ENCODE peak calls at places on chromosome 22, in seven cellular contexts. G is adipocyte, S is PC-3, H is PC-9, Y is OCI-LY7, D is uterus, Z is DND-41. A is an unnamed sample. For H3K9me3, the result is how much of the 10 kb centered on the place peaks cover.

GRCh38 chr22:27568265-27568664 is 233.3 kb downstream of the MN1 start:
- DNase-seq in G (no peak), Y (no peak), D (no peak), H (no peak), S (no peak), Z (no peak), A (no peak)

GRCh38 chr22:23278883-23279675 is 98.8 kb downstream of the BCR start:
- DNase-seq in Y (no peak), H (peak), Z (no peak), G (no peak), D (peak), S (peak), A (peak)

GRCh38 chr22:35630387-35630793 is 13.3 kb upstream of the MB start:
- DNase-seq in Y (peak), S (peak), G (peak), H (peak), D (peak), Z (no peak), A (peak)

GRCh38 chr22:30205281-30206115 is 41.1 kb downstream of the LIF start:
- DNase-seq in Y (no peak), G (peak), S (peak), H (no peak), D (peak), Z (no peak), A (peak)

GRCh38 chr22:36356708-36357694 is 30.8 kb downstream of the MYH9 start:
- DNase-seq in D (no peak), H (no peak), S (peak), Z (no peak), G (no peak), Y (no peak), A (no peak)

GRCh38 chr22:36755316-36755715 is 20.6 kb downstream of the IFT27 start:
- DNase-seq in G (no peak), Y (no peak), H (no peak), D (no peak), Z (no peak), S (no peak), A (no peak)

GRCh38 chr22:29689872-29690213 is 30.0 kb upstream of the CABP7 start:
- DNase-seq in Y (peak), H (peak), Z (peak), S (peak), G (peak), D (peak), A (no peak)

GRCh38 chr22:20965104-20965887 is 1.8 kb upstream of the AIFM3 start:
- DNase-seq in H (no peak), S (no peak), Y (no peak), D (no peak), G (peak), Z (no peak), A (no peak)

GRCh38 chr22:31882971-31883370 is 61.4 kb upstream of the YWHAH start:
- DNase-seq in G (no peak), H (no peak), S (no peak), D (no peak), Y (no peak), Z (no peak), A (no peak)

GRCh38 chr22:31876156-31877035 is 67.9 kb upstream of the YWHAH start:
- DNase-seq in Y (no peak), G (peak), Z (no peak), D (no peak), S (no peak), H (no peak), A (no peak)

GRCh38 chr22:31881198-31881597 is 63.1 kb upstream of the YWHAH start:
- DNase-seq in H (no peak), Y (no peak), S (no peak), D (no peak), G (no peak), Z (no peak), A (no peak)

GRCh38 chr22:31881867-31882266 is 62.5 kb upstream of the YWHAH start:
- DNase-seq in H (no peak), Z (no peak), S (no peak), G (no peak), Y (no peak), D (no peak), A (no peak)

GRCh38 chr22:31879585-31879984 is 64.8 kb upstream of the YWHAH start:
- DNase-seq in Y (no peak), D (no peak), S (no peak), G (no peak), Z (no peak), H (no peak), A (no peak)
- H3K4me3 ChIP-seq in Y (no peak), D (no peak), S (no peak), G (no peak), Z (no peak), H (no peak), A (no peak)

DNA sequence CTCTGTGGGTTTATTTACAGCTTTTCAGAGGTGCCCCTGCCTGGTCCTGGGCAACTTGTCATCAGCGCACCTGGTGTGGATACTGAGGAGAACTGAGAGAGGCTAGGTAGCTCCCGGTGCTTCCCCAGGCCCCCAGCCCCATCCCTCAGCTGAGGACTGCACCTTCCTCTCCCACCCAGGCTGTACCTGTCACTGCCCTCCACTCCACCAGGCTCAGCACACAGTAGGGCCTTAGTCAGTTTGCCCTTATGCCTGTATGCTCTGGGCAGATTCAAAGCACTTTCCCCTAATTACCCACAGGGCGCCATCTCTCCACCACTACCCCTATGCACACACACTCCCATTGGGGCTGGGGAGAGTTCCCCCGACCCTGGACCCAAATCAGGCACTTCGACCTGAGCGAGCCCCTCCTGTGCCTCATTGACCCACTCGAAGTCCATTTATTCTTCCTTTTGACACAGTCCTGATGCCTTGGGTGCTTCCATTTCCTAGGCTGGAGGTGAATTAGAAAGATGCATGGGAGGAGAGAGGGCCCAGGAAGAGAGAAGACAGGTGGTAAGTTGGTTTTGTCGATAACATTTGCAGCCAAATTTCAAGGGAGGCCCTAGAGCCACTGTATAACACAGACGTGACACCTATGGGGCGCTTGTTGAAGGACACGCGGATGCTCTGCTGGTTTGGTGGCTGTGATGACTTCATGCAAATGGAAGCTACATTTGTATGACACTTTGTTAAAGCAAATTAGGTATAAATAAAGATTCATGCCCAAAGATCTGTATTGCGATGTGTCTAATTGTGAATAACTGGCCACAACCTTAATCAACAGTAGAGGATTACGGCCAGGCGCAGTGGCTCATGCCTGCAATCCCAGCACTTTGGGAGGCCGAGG is 13.8 kb upstream of the PICK1 start:
- DNase-seq in Y (peak), G (no peak), H (peak), D (no peak), S (no peak), Z (no peak), A (no peak)
- H3K9me3 ChIP-seq in Y (under half), G (under half), H (under half), D (under half), S (under half), Z (under half), A (under half)

GRCh38 chr22:46007003-46007847 is 30.3 kb upstream of the WNT7B start:
- DNase-seq in Z (no peak), Y (no peak), S (peak), G (peak), H (peak), D (peak), A (peak)
- H3K4me3 ChIP-seq in Z (no peak), Y (no peak), S (peak), G (peak), H (peak), D (no peak), A (peak)

GRCh38 chr22:47739616-47740015 is 977.2 kb downstream of the TBC1D22A start:
- DNase-seq in Z (no peak), D (no peak), G (no peak), H (no peak), Y (no peak), S (no peak), A (no peak)

GRCh38 chr22:47734511-47734910 is 972.1 kb downstream of the TBC1D22A start:
- DNase-seq in Y (no peak), G (no peak), H (no peak), D (no peak), Z (no peak), S (no peak), A (no peak)

GRCh38 chr22:47739216-47739615 is 976.8 kb downstream of the TBC1D22A start:
- DNase-seq in H (no peak), S (no peak), D (no peak), Y (no peak), Z (no peak), G (no peak), A (no peak)

GRCh38 chr22:47738472-47739013 is 976.1 kb downstream of the TBC1D22A start:
- DNase-seq in G (no peak), D (no peak), Z (no peak), H (no peak), Y (no peak), S (no peak), A (no peak)

DNA sequence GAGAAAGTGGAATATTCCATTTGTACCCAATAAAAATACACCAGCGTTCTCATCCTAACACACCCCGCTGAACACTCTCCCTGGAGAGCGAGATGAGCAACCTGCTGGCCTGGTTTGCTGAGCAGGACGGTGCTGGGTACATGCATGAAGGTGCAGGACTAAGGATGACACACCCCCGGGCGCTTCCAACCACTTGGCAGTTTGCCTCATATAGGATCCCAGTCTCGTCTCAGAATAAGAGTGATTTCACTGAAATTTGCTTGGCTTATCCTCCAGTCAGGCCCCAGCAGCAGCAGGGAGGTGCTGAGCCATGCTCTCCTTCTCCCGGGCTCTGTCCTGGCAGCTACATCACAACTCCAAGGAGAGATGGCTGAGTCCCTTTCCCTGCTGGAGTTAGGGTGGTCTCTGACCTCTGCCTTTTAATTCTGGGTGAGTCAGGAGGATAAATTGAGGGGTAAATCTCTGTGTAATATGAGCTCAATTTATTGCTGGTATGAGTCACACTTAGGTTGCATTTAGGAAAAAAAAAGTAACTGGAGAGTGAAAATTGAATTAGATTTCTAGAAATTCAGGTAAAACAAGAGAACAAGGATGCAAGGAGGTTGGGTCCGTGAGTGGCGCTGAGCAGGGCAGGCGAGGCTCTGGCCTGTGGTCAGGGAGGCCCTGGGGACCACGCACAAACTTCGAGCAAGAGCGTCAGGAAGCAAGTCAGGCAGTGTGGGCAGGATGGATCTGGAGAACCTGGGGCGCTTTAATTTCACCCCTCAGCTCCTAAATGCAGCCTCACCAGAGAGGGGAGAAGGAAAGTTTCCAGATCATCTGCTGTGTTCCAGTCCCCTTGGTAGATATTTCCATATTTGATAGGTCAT is 974.0 kb downstream of the TBC1D22A start:
- DNase-seq in Y (no peak), D (no peak), G (no peak), Z (no peak), H (peak), S (peak), A (peak)
- H3K9me3 ChIP-seq in Y (under half), D (under half), G (under half), Z (under half), H (under half), S (under half), A (under half)

GRCh38 chr22:17281026-17281809 is 62.0 kb upstream of the ADA2 start:
- DNase-seq in G (no peak), Z (peak), D (no peak), H (no peak), Y (no peak), S (no peak), A (no peak)
- H3K4me3 ChIP-seq in G (no peak), Z (no peak), D (no peak), H (no peak), Y (no peak), S (no peak), A (no peak)

GRCh38 chr22:49630448-49630946 is 197.2 kb downstream of the BRD1 start:
- DNase-seq in Y (no peak), D (no peak), S (no peak), Z (no peak), G (no peak), H (no peak), A (no peak)

GRCh38 chr22:49629586-49630447 is 197.9 kb downstream of the BRD1 start:
- DNase-seq in Y (no peak), S (no peak), Z (no peak), D (no peak), H (no peak), G (no peak), A (peak)

GRCh38 chr22:49634006-49634772 is 193.5 kb downstream of the BRD1 start:
- DNase-seq in Y (no peak), G (no peak), Z (no peak), D (no peak), H (no peak), S (no peak), A (no peak)

GRCh38 chr22:49633010-49633324 is 194.7 kb downstream of the BRD1 start:
- DNase-seq in D (no peak), S (no peak), Z (no peak), G (no peak), Y (no peak), H (no peak), A (no peak)

GRCh38 chr22:49632199-49633009 is 195.3 kb downstream of the BRD1 start:
- DNase-seq in Y (no peak), S (peak), D (no peak), H (peak), G (peak), Z (no peak), A (peak)
- H3K9me3 ChIP-seq in Y (under half), S (under half), D (under half), H (under half), G (under half), Z (under half), A (under half)

DNA sequence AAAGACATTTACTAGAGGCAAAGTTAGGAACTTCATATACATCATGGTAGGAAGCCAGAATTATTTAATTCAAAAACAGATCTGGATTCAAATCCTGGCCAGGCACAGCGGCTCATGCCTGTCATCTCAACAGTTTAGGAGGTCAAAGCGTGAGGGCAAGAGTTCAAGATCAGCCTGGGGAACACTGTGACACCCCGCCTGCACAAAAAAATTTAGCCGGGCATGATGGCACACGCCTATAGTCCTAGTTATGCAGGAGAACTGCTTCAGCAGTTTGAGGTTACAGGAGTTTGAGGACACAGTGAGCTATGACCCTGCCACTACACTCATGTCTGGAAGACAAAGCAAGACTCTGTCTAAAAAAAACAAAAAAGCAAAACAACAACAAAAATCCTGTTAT is 8.9 kb downstream of the MRTFA start:
- DNase-seq in Y (no peak), S (no peak), D (no peak), Z (no peak), G (no peak), H (no peak), A (no peak)
- H3K4me3 ChIP-seq in Y (no peak), S (no peak), D (no peak), Z (no peak), G (no peak), H (no peak), A (no peak)

GRCh38 chr22:47219789-47220188 is 457.3 kb downstream of the TBC1D22A start:
- DNase-seq in H (no peak), Y (no peak), G (no peak), S (no peak), D (no peak), Z (no peak), A (no peak)
- H3K9me3 ChIP-seq in H (under half), Y (under half), G (under half), S (under half), D (under half), Z (under half), A (under half)

GRCh38 chr22:46442217-46442853 is 95.1 kb downstream of the CELSR1 start:
- DNase-seq in D (no peak), Z (no peak), Y (no peak), H (no peak), G (no peak), S (no peak), A (no peak)
- H3K4me3 ChIP-seq in D (no peak), Z (no peak), Y (no peak), H (no peak), G (no peak), S (no peak), A (no peak)

GRCh38 chr22:16828876-16829275 is 3.7 kb upstream of the XKR3 start:
- DNase-seq in Z (no peak), D (no peak), G (no peak), S (no peak), H (no peak), Y (no peak), A (no peak)

GRCh38 chr22:16819249-16819648 is 6.0 kb downstream of the XKR3 start:
- DNase-seq in Y (peak), H (no peak), S (no peak), G (no peak), Z (no peak), D (no peak), A (no peak)

GRCh38 chr22:16829985-16830384 is 4.8 kb upstream of the XKR3 start:
- DNase-seq in G (no peak), Y (no peak), H (no peak), S (no peak), Z (no peak), D (no peak), A (no peak)

GRCh38 chr22:16827506-16827905 is 2.3 kb upstream of the XKR3 start:
- DNase-seq in S (no peak), H (no peak), D (no peak), G (no peak), Z (no peak), Y (no peak), A (no peak)

GRCh38 chr22:16824718-16825687 is at the start of gene XKR3:
- DNase-seq in H (no peak), G (peak), D (no peak), Z (peak), S (peak), Y (peak), A (no peak)
- H3K9me3 ChIP-seq in H (under half), G (under half), D (under half), Z (under half), S (under half), Y (under half), A (under half)